ENCODE peak calls at places on chromosome 17, in ten cellular contexts. V is effector memory CD8-positive, alpha-beta T cell; O is midbrain; Y is left lung; Q is kidney epithelial cell; E is left ventricle myocardium inferior; C is AG09309; T is stimulated activated CD4-positive, alpha-beta T cell treated with anti-CD3 and anti-CD28 coated beads, Interleukin-12 subunit alpha, Interleukin-12 subunit beta, amount 100 ng/mL, for 24 hours; M is glutamatergic neuron; B is H7. W is an unnamed sample.

GRCh38 chr17:81254955-81255717 is 16.0 kb downstream of the NDUFAF8 start:
- DNase-seq in C (no peak), Y (peak), O (peak), T (no peak), E (peak), V (no peak), B (peak), Q (peak), M (peak), W (peak)

GRCh38 chr17:77493901-77494663 is 353.3 kb downstream of the SEC14L1 start:
- DNase-seq in V (no peak), B (peak), C (no peak), Y (no peak), M (peak), E (no peak), Q (no peak), T (no peak), O (no peak), W (no peak)

GRCh38 chr17:7703584-7704574 is 1.1 kb upstream of the EFNB3 start:
- DNase-seq in E (no peak), C (no peak), M (peak), T (no peak), Q (no peak), V (no peak), Y (no peak), B (peak), O (no peak), W (no peak)

GRCh38 chr17:18004345-18004744 is 31.7 kb downstream of the DRC3 start:
- DNase-seq in B (no peak), Y (no peak), E (no peak), V (no peak), Q (no peak), O (no peak), C (no peak), M (no peak), T (no peak), W (no peak)

GRCh38 chr17:9370464-9370863 is 205.2 kb downstream of the STX8 start:
- DNase-seq in T (no peak), O (no peak), C (no peak), B (no peak), V (no peak), Q (no peak), M (no peak), E (no peak), Y (no peak), W (peak)

GRCh38 chr17:46764709-46765401 is 53.6 kb downstream of the WNT3 start:
- DNase-seq in V (no peak), Q (no peak), T (no peak), M (no peak), B (peak), C (peak), O (no peak), E (peak), Y (peak), W (no peak)

GRCh38 chr17:55140751-55141150 is 124.0 kb upstream of the HLF start:
- DNase-seq in Y (no peak), Q (no peak), V (no peak), T (no peak), B (no peak), O (no peak), E (no peak), C (no peak), M (no peak), W (no peak)

GRCh38 chr17:74417178-74418045 is 14.5 kb upstream of the GPRC5C start:
- DNase-seq in M (peak), E (no peak), C (no peak), Y (no peak), V (no peak), B (peak), T (no peak), O (no peak), Q (peak), W (peak)

GRCh38 chr17:8479431-8479947 is 43.8 kb downstream of the NDEL1 start:
- DNase-seq in T (no peak), M (no peak), O (peak), C (peak), Q (no peak), V (no peak), Y (no peak), B (peak), E (peak), W (no peak)

GRCh38 chr17:77009877-77010276 is 130.9 kb upstream of the SEC14L1 start:
- DNase-seq in M (no peak), O (no peak), C (no peak), Q (no peak), Y (no peak), V (no peak), E (no peak), B (no peak), T (no peak), W (no peak)

GRCh38 chr17:39208893-39209292 is 8.8 kb downstream of the RPL19 start:
- DNase-seq in O (no peak), V (no peak), Q (no peak), B (peak), T (no peak), E (no peak), C (no peak), Y (peak), M (peak), W (no peak)

GRCh38 chr17:67069591-67070136 is 25.3 kb downstream of the CACNG1 start:
- DNase-seq in V (no peak), Y (no peak), Q (no peak), C (no peak), M (no peak), E (no peak), O (no peak), B (no peak), T (no peak), W (no peak)

GRCh38 chr17:63240106-63240505 is 206.0 kb downstream of the CYB561 start:
- DNase-seq in Y (no peak), E (no peak), C (no peak), M (no peak), Q (no peak), B (no peak), T (no peak), O (peak), V (no peak), W (no peak)

GRCh38 chr17:32240745-32241144 is 24.9 kb upstream of the RHBDL3 start:
- DNase-seq in B (peak), T (no peak), Y (no peak), V (no peak), M (no peak), O (no peak), C (no peak), E (peak), Q (no peak), W (no peak)

GRCh38 chr17:62966426-62967110 is 533 bp downstream of the TANC2 start:
- DNase-seq in M (peak), B (peak), Y (peak), V (no peak), E (peak), T (peak), O (peak), C (no peak), Q (no peak), W (no peak)

GRCh38 chr17:76672270-76672851 is 28.8 kb upstream of the ST6GALNAC1 start:
- DNase-seq in E (no peak), Y (no peak), O (no peak), Q (no peak), B (peak), M (no peak), V (no peak), C (no peak), T (no peak), W (no peak)

GRCh38 chr17:4900231-4901107 is 1.1 kb downstream of the C17orf107 start:
- DNase-seq in T (no peak), Y (peak), B (peak), M (peak), V (peak), O (no peak), C (no peak), Q (no peak), E (no peak), W (no peak)

GRCh38 chr17:80791758-80792284 is 199.8 kb upstream of the CHMP6 start:
- DNase-seq in C (peak), E (no peak), M (no peak), Q (peak), Y (peak), O (no peak), B (no peak), V (no peak), T (peak), W (peak)

GRCh38 chr17:81735181-81736102 is 23.4 kb downstream of the SLC25A10 start:
- DNase-seq in T (no peak), Q (no peak), C (no peak), B (no peak), O (peak), M (no peak), V (no peak), E (no peak), Y (peak), W (no peak)

GRCh38 chr17:49390548-49391324 is 23.9 kb downstream of the PHB1 start:
- DNase-seq in B (no peak), O (peak), M (no peak), C (no peak), Y (peak), Q (no peak), V (no peak), E (no peak), T (no peak), W (no peak)

GRCh38 chr17:81285179-81285878 is 9.8 kb downstream of the SLC38A10 start:
- DNase-seq in E (peak), Q (no peak), M (peak), Y (peak), B (peak), T (peak), C (no peak), V (peak), O (peak), W (no peak)

GRCh38 chr17:44375196-44376017 is 11.8 kb upstream of the FAM171A2 start:
- DNase-seq in Y (no peak), T (no peak), V (no peak), B (peak), O (no peak), C (no peak), M (no peak), E (no peak), Q (no peak), W (no peak)

GRCh38 chr17:48470388-48471034 is 40.5 kb upstream of the SKAP1 start:
- DNase-seq in E (no peak), M (no peak), O (no peak), T (no peak), Y (no peak), C (no peak), V (no peak), Q (no peak), B (no peak), W (no peak)

W was measured in epithelial cell of prostate.